ENCODE peak calls at places on chromosomes 3 and 15, in five cellular contexts. N is MM.1S, B is lower lobe of right lung, F is GM23248, G is gastrocnemius medialis. U is an unnamed sample. For H3K4me1, the result is how much of the 10 kb centered on the place peaks cover.

GRCh38 chr3:151301787-151302186 is 14.8 kb downstream of the GPR87 start:
- DNase-seq in N (no peak), B (no peak), F (peak), G (no peak), U (peak)

GRCh38 chr3:32045091-32045964 is 61.1 kb upstream of the GPD1L start:
- DNase-seq in N (no peak), B (no peak), F (peak), G (peak), U (no peak)

GRCh38 chr3:77605865-77606264 is 566.0 kb downstream of the ROBO2 start:
- DNase-seq in N (peak), B (no peak), F (no peak), G (no peak), U (no peak)

GRCh38 chr15:79516155-79516554 is 84.0 kb downstream of the MINAR1 start:
- DNase-seq in N (no peak), B (no peak), F (no peak), G (no peak), U (no peak)

GRCh38 chr15:49083471-49084284 is 37.4 kb upstream of the SECISBP2L start:
- DNase-seq in N (no peak), B (no peak), F (peak), G (no peak), U (no peak)

GRCh38 chr15:69793783-69794451 is 303.8 kb downstream of the TLE3 start:
- DNase-seq in N (no peak), B (no peak), F (peak), G (no peak), U (no peak)

GRCh38 chr3:123110238-123110952 is 43.6 kb downstream of the PDIA5 start:
- DNase-seq in N (no peak), B (no peak), F (no peak), G (no peak), U (no peak)

GRCh38 chr15:101239724-101240136 is 12.1 kb downstream of the CHSY1 start:
- DNase-seq in N (no peak), B (no peak), F (no peak), G (no peak), U (no peak)

GRCh38 chr3:157255797-157256196 is 95.8 kb upstream of the CCNL1 start:
- DNase-seq in N (no peak), B (no peak), F (no peak), G (no peak), U (no peak)

GRCh38 chr3:141471160-141471559 is 15.7 kb upstream of the RASA2 start:
- DNase-seq in N (no peak), B (no peak), F (peak), G (no peak), U (no peak)

GRCh38 chr3:151923901-151924300 is 50.5 kb downstream of the SUCNR1 start:
- DNase-seq in N (no peak), B (no peak), F (peak), G (no peak), U (no peak)

GRCh38 chr3:183503738-183504137 is 51.8 kb downstream of the KLHL6 start:
- DNase-seq in N (no peak), B (no peak), F (no peak), G (no peak), U (no peak)

GRCh38 chr3:129596194-129597086 is 10.0 kb downstream of the PLXND1 start:
- DNase-seq in N (no peak), B (peak), F (peak), G (peak), U (peak)

DNA sequence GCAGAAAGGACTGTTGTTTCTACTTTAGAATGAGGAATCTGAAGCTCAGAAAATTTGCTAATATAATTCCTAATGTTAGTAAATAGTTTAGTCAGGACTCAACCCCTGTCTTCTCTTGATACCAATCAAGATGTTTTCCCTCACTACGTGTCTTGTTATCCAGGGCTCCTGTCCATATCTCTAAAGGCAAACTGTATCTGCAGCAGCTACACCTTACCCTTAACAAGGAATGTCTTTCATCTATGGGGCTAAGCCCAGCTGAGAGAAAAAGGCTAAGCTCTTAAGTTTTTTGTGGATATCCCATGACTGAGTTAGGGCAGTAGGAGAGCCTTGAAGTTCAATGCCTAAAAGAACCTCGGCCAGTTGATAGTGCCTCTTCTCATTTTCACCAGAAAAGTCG is 32.5 kb downstream of the RAB11A start:
- DNase-seq in N (no peak), B (no peak), F (no peak), G (no peak), U (no peak)
- H3K4me1 ChIP-seq in N (under half), B (under half), F (under half), G (under half), U (under half)

GRCh38 chr3:71050521-71051258 is 532.8 kb downstream of the FOXP1 start:
- DNase-seq in N (no peak), B (no peak), F (no peak), G (no peak), U (no peak)
- H3K4me1 ChIP-seq in N (under half), B (half or more), F (under half), G (half or more), U (half or more)

GRCh38 chr3:108830991-108831390 is 8.4 kb downstream of the TRAT1 start:
- DNase-seq in N (no peak), B (no peak), F (no peak), G (no peak), U (no peak)
- H3K4me1 ChIP-seq in N (under half), B (under half), F (under half), G (under half), U (under half)

GRCh38 chr15:99443056-99443756 is 122.6 kb upstream of the MEF2A start:
- DNase-seq in N (no peak), B (no peak), F (no peak), G (no peak), U (no peak)
- H3K4me1 ChIP-seq in N (under half), B (under half), F (under half), G (under half), U (under half)